ENCODE peak calls at places on chromosomes 7 and 10, in eight cellular contexts. One of them, this sample, is unnamed.

GRCh38 chr7:147161405-147161804 is 1044.8 kb downstream of the CNTNAP2 start:
- DNase-seq in prostate gland: no peak
- DNase-seq in adrenal gland: no peak
- DNase-seq in HCT116: no peak
- DNase-seq in GM12878: no peak
- DNase-seq in uterus: no peak
- DNase-seq in endothelial cell of umbilical vein: no peak
- DNase-seq in transverse colon: no peak
- DNase-seq in this sample: no peak

GRCh38 chr7:584122-584465 is 64.4 kb upstream of the PDGFA start:
- DNase-seq in prostate gland: no peak
- DNase-seq in adrenal gland: no peak
- DNase-seq in HCT116: no peak
- DNase-seq in GM12878: no peak
- DNase-seq in uterus: no peak
- DNase-seq in endothelial cell of umbilical vein: no peak
- DNase-seq in transverse colon: peak; percentile 44
- DNase-seq in this sample: peak; percentile 30

GRCh38 chr7:128936798-128937197 is 929 bp upstream of the IRF5 start:
- DNase-seq in prostate gland: no peak
- DNase-seq in adrenal gland: no peak
- DNase-seq in HCT116: no peak
- DNase-seq in GM12878: no peak
- DNase-seq in uterus: no peak
- DNase-seq in endothelial cell of umbilical vein: no peak
- DNase-seq in transverse colon: no peak
- DNase-seq in this sample: no peak

GRCh38 chr7:48426966-48427555 is 255.8 kb downstream of the ABCA13 start:
- DNase-seq in prostate gland: no peak
- DNase-seq in adrenal gland: no peak
- DNase-seq in HCT116: no peak
- DNase-seq in GM12878: no peak
- DNase-seq in uterus: no peak
- DNase-seq in endothelial cell of umbilical vein: no peak
- DNase-seq in transverse colon: peak; percentile 33
- DNase-seq in this sample: no peak

GRCh38 chr7:30556854-30557644 is 37.6 kb upstream of the GARS1 start:
- DNase-seq in prostate gland: peak; percentile 36
- DNase-seq in adrenal gland: no peak
- DNase-seq in HCT116: no peak
- DNase-seq in GM12878: no peak
- DNase-seq in uterus: no peak
- DNase-seq in endothelial cell of umbilical vein: no peak
- DNase-seq in transverse colon: no peak
- DNase-seq in this sample: no peak

GRCh38 chr7:14191686-14192098 is 202.2 kb upstream of the ETV1 start:
- DNase-seq in prostate gland: no peak
- DNase-seq in adrenal gland: peak; percentile 33
- DNase-seq in HCT116: peak; percentile 12
- DNase-seq in GM12878: no peak
- DNase-seq in uterus: no peak
- DNase-seq in endothelial cell of umbilical vein: no peak
- DNase-seq in transverse colon: no peak
- DNase-seq in this sample: no peak

GRCh38 chr7:98711945-98712344 is 94.9 kb downstream of the NPTX2 start:
- DNase-seq in prostate gland: no peak
- DNase-seq in adrenal gland: no peak
- DNase-seq in HCT116: no peak
- DNase-seq in GM12878: no peak
- DNase-seq in uterus: no peak
- DNase-seq in endothelial cell of umbilical vein: no peak
- DNase-seq in transverse colon: no peak
- DNase-seq in this sample: no peak

GRCh38 chr10:29057712-29058426 is 231.0 kb upstream of the LYZL1 start:
- DNase-seq in prostate gland: peak; percentile 25
- DNase-seq in adrenal gland: peak; percentile 33
- DNase-seq in HCT116: no peak
- DNase-seq in GM12878: no peak
- DNase-seq in uterus: no peak
- DNase-seq in endothelial cell of umbilical vein: no peak
- DNase-seq in transverse colon: no peak
- DNase-seq in this sample: peak; percentile 81

GRCh38 chr7:31083205-31083801 is 31.2 kb downstream of the ADCYAP1R1 start:
- DNase-seq in prostate gland: no peak
- DNase-seq in adrenal gland: no peak
- DNase-seq in HCT116: no peak
- DNase-seq in GM12878: no peak
- DNase-seq in uterus: peak; percentile 35
- DNase-seq in endothelial cell of umbilical vein: no peak
- DNase-seq in transverse colon: no peak
- DNase-seq in this sample: no peak

GRCh38 chr10:117266400-117266799 is 25.5 kb downstream of the SLC18A2 start:
- DNase-seq in prostate gland: no peak
- DNase-seq in adrenal gland: no peak
- DNase-seq in HCT116: no peak
- DNase-seq in GM12878: no peak
- DNase-seq in uterus: no peak
- DNase-seq in endothelial cell of umbilical vein: no peak
- DNase-seq in transverse colon: no peak
- DNase-seq in this sample: no peak

DNA sequence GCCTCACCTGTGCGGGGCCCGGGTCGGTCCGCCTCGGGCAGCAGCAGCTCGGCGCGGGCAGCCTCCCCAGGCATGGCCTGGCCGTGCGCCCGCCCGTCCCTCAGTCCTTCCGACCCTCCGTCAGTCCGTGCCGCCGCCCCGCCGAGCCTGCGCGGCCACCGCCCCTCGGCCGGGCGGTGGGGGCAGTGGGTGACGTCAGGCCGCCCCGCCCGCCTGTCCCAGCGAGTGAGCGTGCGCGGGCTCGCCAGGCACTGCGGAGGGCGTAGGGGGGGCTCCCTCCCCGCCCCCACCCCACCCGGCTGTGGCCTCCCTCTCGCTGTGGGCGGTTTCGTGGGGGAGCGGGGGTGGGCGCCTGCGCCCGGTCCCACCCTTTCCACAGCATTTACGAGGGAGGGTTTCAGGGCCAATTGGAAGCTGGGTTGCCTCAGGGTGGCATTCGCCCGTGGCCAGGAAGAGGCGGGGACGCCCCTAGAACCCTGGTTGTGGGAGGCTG is at the start of gene NACAD:
- DNase-seq in prostate gland: peak; percentile 26
- DNase-seq in adrenal gland: no peak
- DNase-seq in HCT116: no peak
- DNase-seq in GM12878: no peak
- DNase-seq in uterus: peak; percentile 69
- DNase-seq in endothelial cell of umbilical vein: peak; percentile 44
- DNase-seq in transverse colon: peak; percentile 45
- DNase-seq in this sample: peak; percentile 70
- TF ChIP-seq POLR2A in prostate gland: peak; percentile 39
- TF ChIP-seq POLR2A in adrenal gland: no peak
- TF ChIP-seq POLR2A in HCT116: no peak
- TF ChIP-seq POLR2A in GM12878: no peak
- TF ChIP-seq POLR2A in uterus: peak; percentile 57
- TF ChIP-seq POLR2A in endothelial cell of umbilical vein: no peak
- TF ChIP-seq POLR2A in transverse colon: no peak
- TF ChIP-seq POLR2A in this sample: no peak

DNA sequence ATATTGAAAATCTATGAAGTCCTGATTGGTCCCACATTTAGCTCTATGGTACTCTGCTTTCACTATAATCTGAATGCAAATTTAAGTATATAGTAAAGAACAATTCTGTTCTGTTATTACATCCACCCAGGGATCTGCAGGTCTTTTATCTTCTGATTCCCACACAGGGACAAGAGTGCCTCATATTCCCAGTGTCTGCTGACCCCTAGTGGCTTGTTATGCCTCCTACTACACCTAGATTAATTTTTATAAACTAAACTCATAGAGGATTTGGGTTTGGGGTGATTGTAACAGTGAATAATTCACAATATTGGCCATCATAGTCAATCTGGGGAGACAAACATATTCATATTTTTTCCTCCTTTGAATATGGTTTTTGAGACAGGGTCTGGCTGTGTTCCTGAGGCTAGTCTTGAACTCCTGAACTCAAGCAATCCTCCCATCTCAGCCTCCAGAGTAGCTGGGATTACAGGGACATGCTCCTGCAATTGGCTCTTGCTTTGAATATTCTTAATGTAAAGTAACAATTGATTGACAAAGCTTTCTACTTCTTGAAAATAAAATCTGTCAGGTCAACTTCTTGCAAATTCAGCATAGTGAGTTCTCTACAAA is 282.1 kb downstream of the KCND2 start:
- DNase-seq in prostate gland: no peak
- DNase-seq in adrenal gland: peak; percentile 59
- DNase-seq in HCT116: peak; percentile 47
- DNase-seq in GM12878: peak; percentile 45
- DNase-seq in uterus: peak; percentile 24
- DNase-seq in endothelial cell of umbilical vein: peak; percentile 60
- DNase-seq in transverse colon: no peak
- DNase-seq in this sample: peak; percentile 74
- H3K4me3 ChIP-seq in prostate gland: no peak overlapping the region
- H3K4me3 ChIP-seq in adrenal gland: no peak overlapping the region
- H3K4me3 ChIP-seq in HCT116: no peak overlapping the region
- H3K4me3 ChIP-seq in GM12878: no peak overlapping the region
- H3K4me3 ChIP-seq in uterus: no peak overlapping the region
- H3K4me3 ChIP-seq in endothelial cell of umbilical vein: no peak overlapping the region
- H3K4me3 ChIP-seq in transverse colon: no peak overlapping the region
- H3K4me3 ChIP-seq in this sample: no peak overlapping the region

GRCh38 chr7:81791578-81792524 is 22.0 kb upstream of the HGF start:
- DNase-seq in prostate gland: no peak
- DNase-seq in adrenal gland: no peak
- DNase-seq in HCT116: no peak
- DNase-seq in GM12878: no peak
- DNase-seq in uterus: no peak
- DNase-seq in endothelial cell of umbilical vein: no peak
- DNase-seq in transverse colon: no peak
- DNase-seq in this sample: no peak

GRCh38 chr7:81788241-81788640 is 18.4 kb upstream of the HGF start:
- DNase-seq in prostate gland: no peak
- DNase-seq in adrenal gland: no peak
- DNase-seq in HCT116: no peak
- DNase-seq in GM12878: no peak
- DNase-seq in uterus: no peak
- DNase-seq in endothelial cell of umbilical vein: no peak
- DNase-seq in transverse colon: no peak
- DNase-seq in this sample: no peak

GRCh38 chr7:81783818-81784217 is 14.0 kb upstream of the HGF start:
- DNase-seq in prostate gland: no peak
- DNase-seq in adrenal gland: no peak
- DNase-seq in HCT116: no peak
- DNase-seq in GM12878: no peak
- DNase-seq in uterus: no peak
- DNase-seq in endothelial cell of umbilical vein: peak; percentile 61
- DNase-seq in transverse colon: no peak
- DNase-seq in this sample: no peak

DNA sequence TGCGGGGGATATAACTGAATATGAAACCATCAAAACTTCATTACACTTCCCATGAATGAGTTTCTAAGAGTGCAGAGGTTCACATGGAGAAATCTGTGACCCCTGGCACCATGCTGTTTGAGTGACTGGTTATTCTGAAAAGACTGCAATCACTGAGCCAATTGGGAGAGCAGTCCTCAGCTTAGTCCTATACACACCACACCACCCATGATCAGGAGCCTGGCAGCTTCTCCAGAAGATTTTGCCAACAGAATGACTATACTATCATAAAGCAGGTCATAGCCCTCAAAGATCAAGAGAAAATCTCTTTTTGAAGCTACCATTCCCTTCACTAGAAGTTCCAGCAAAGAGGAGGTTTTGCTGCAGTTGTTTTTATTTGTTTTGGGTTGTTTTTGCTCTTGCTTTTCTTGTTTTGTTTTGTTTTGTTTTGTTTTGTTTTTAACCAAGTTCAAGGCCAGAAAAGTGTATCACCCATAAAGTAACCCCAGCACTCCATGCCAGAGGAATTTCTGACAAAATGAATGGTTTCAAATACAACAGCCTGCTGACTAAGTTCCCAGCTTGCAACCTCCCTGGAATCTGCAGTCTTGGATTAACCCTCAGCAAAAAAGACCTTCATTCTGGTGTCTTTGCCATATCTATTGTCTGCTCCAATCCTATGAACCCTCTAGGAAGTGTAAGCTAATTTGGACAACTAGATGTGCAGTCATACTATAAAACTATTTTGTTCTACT is 19.7 kb upstream of the HGF start:
- DNase-seq in prostate gland: no peak
- DNase-seq in adrenal gland: no peak
- DNase-seq in HCT116: no peak
- DNase-seq in GM12878: no peak
- DNase-seq in uterus: no peak
- DNase-seq in endothelial cell of umbilical vein: no peak
- DNase-seq in transverse colon: no peak
- DNase-seq in this sample: no peak
- H3K4me1 ChIP-seq in prostate gland: no peaks in the 10 kb centered on the region
- H3K4me1 ChIP-seq in adrenal gland: no peaks in the 10 kb centered on the region
- H3K4me1 ChIP-seq in HCT116: no peaks in the 10 kb centered on the region
- H3K4me1 ChIP-seq in GM12878: no peaks in the 10 kb centered on the region
- H3K4me1 ChIP-seq in uterus: no peaks in the 10 kb centered on the region
- H3K4me1 ChIP-seq in endothelial cell of umbilical vein: no peaks in the 10 kb centered on the region
- H3K4me1 ChIP-seq in transverse colon: peaks cover 3% of the 10 kb centered on the region
- H3K4me1 ChIP-seq in this sample: peaks cover 6% of the 10 kb centered on the region

GRCh38 chr10:119070395-119071165 is 10.0 kb downstream of the EIF3A start:
- DNase-seq in prostate gland: no peak
- DNase-seq in adrenal gland: no peak
- DNase-seq in HCT116: no peak
- DNase-seq in GM12878: no peak
- DNase-seq in uterus: no peak
- DNase-seq in endothelial cell of umbilical vein: no peak
- DNase-seq in transverse colon: no peak
- DNase-seq in this sample: no peak
- TF ChIP-seq POLR2A in prostate gland: no peak
- TF ChIP-seq POLR2A in adrenal gland: no peak
- TF ChIP-seq POLR2A in HCT116: no peak
- TF ChIP-seq POLR2A in GM12878: no peak
- TF ChIP-seq POLR2A in uterus: no peak
- TF ChIP-seq POLR2A in endothelial cell of umbilical vein: no peak
- TF ChIP-seq POLR2A in transverse colon: no peak
- TF ChIP-seq POLR2A in this sample: no peak

GRCh38 chr10:61835909-61836232 is 65.6 kb upstream of the ARID5B start:
- DNase-seq in prostate gland: no peak
- DNase-seq in adrenal gland: no peak
- DNase-seq in HCT116: no peak
- DNase-seq in GM12878: no peak
- DNase-seq in uterus: no peak
- DNase-seq in endothelial cell of umbilical vein: no peak
- DNase-seq in transverse colon: no peak
- DNase-seq in this sample: no peak
- H3K4me3 ChIP-seq in prostate gland: no peak overlapping the region
- H3K4me3 ChIP-seq in adrenal gland: peak overlapping the region; percentile 6
- H3K4me3 ChIP-seq in HCT116: no peak overlapping the region
- H3K4me3 ChIP-seq in GM12878: no peak overlapping the region
- H3K4me3 ChIP-seq in uterus: no peak overlapping the region
- H3K4me3 ChIP-seq in endothelial cell of umbilical vein: no peak overlapping the region
- H3K4me3 ChIP-seq in transverse colon: no peak overlapping the region
- H3K4me3 ChIP-seq in this sample: no peak overlapping the region

This sample was measured in testis.